ENCODE peak calls at places on chromosome 19, in seven cellular contexts. One of them, this sample, is unnamed.
A peak's percentile ranks its signal among the peaks of the same experiment; 100 is the strongest.

GRCh38 chr19:5953680-5954213 is 24.2 kb downstream of the RANBP3 start:
- DNase-seq in ELR: no peak
- DNase-seq in left lung: no peak
- DNase-seq in cardiac fibroblast: no peak
- DNase-seq in GM12864: no peak
- DNase-seq in tibial artery: no peak
- DNase-seq in activated T-helper 1 cell treated with Interleukin-2 at 50 U/mL for 16 hours: peak; percentile 12
- DNase-seq in this sample: no peak

GRCh38 chr19:13585512-13585911 is 79.2 kb upstream of the CACNA1A start:
- DNase-seq in cardiac fibroblast: no peak
- DNase-seq in left lung: no peak
- DNase-seq in activated T-helper 1 cell treated with Interleukin-2 at 50 U/mL for 16 hours: no peak
- DNase-seq in tibial artery: no peak
- DNase-seq in ELR: no peak
- DNase-seq in GM12864: no peak
- DNase-seq in this sample: no peak

GRCh38 chr19:46112527-46112926 is 12.0 kb downstream of the IGFL3 start:
- DNase-seq in tibial artery: no peak
- DNase-seq in left lung: no peak
- DNase-seq in activated T-helper 1 cell treated with Interleukin-2 at 50 U/mL for 16 hours: no peak
- DNase-seq in cardiac fibroblast: no peak
- DNase-seq in GM12864: no peak
- DNase-seq in ELR: no peak
- DNase-seq in this sample: no peak

GRCh38 chr19:45564131-45564780 is 20.3 kb downstream of the OPA3 start:
- DNase-seq in cardiac fibroblast: no peak
- DNase-seq in GM12864: no peak
- DNase-seq in activated T-helper 1 cell treated with Interleukin-2 at 50 U/mL for 16 hours: no peak
- DNase-seq in tibial artery: no peak
- DNase-seq in ELR: no peak
- DNase-seq in left lung: no peak
- DNase-seq in this sample: peak; percentile 75

GRCh38 chr19:4969772-4970531 is 1.0 kb downstream of the KDM4B start:
- DNase-seq in ELR: peak; percentile 55
- DNase-seq in GM12864: peak; percentile 38
- DNase-seq in cardiac fibroblast: peak; percentile 36
- DNase-seq in left lung: no peak
- DNase-seq in activated T-helper 1 cell treated with Interleukin-2 at 50 U/mL for 16 hours: no peak
- DNase-seq in tibial artery: no peak
- DNase-seq in this sample: no peak

GRCh38 chr19:56671613-56671994 is at the start of gene ZNF835:
- DNase-seq in left lung: peak; percentile 95
- DNase-seq in ELR: no peak
- DNase-seq in tibial artery: peak; percentile 88
- DNase-seq in activated T-helper 1 cell treated with Interleukin-2 at 50 U/mL for 16 hours: peak; percentile 63
- DNase-seq in cardiac fibroblast: peak; percentile 58
- DNase-seq in GM12864: no peak
- DNase-seq in this sample: no peak

GRCh38 chr19:3710265-3710812 is 2.2 kb downstream of the TJP3 start:
- DNase-seq in left lung: peak; percentile 94
- DNase-seq in ELR: no peak
- DNase-seq in GM12864: no peak
- DNase-seq in cardiac fibroblast: peak; percentile 67
- DNase-seq in activated T-helper 1 cell treated with Interleukin-2 at 50 U/mL for 16 hours: no peak
- DNase-seq in tibial artery: peak; percentile 75
- DNase-seq in this sample: no peak

GRCh38 chr19:53991224-53992113 is at the start of gene CACNG6:
- DNase-seq in GM12864: no peak
- DNase-seq in tibial artery: no peak
- DNase-seq in ELR: peak; percentile 47
- DNase-seq in cardiac fibroblast: peak; percentile 61
- DNase-seq in left lung: no peak
- DNase-seq in activated T-helper 1 cell treated with Interleukin-2 at 50 U/mL for 16 hours: no peak
- DNase-seq in this sample: no peak

GRCh38 chr19:54418030-54418929 is 3.0 kb downstream of the TTYH1 start:
- DNase-seq in GM12864: no peak
- DNase-seq in cardiac fibroblast: peak; percentile 49
- DNase-seq in activated T-helper 1 cell treated with Interleukin-2 at 50 U/mL for 16 hours: no peak
- DNase-seq in ELR: peak; percentile 16
- DNase-seq in tibial artery: no peak
- DNase-seq in left lung: no peak
- DNase-seq in this sample: no peak

GRCh38 chr19:19459707-19460251 is 54.3 kb downstream of the GATAD2A start:
- DNase-seq in ELR: peak; percentile 89
- DNase-seq in left lung: peak; percentile 58
- DNase-seq in cardiac fibroblast: peak; percentile 56
- DNase-seq in tibial artery: peak; percentile 61
- DNase-seq in GM12864: no peak
- DNase-seq in activated T-helper 1 cell treated with Interleukin-2 at 50 U/mL for 16 hours: peak; percentile 55
- DNase-seq in this sample: peak; percentile 86

GRCh38 chr19:46211201-46211881 is 18.2 kb upstream of the IGFL1 start:
- DNase-seq in left lung: peak; percentile 48
- DNase-seq in ELR: no peak
- DNase-seq in GM12864: no peak
- DNase-seq in cardiac fibroblast: peak; percentile 73
- DNase-seq in tibial artery: no peak
- DNase-seq in activated T-helper 1 cell treated with Interleukin-2 at 50 U/mL for 16 hours: no peak
- DNase-seq in this sample: no peak

GRCh38 chr19:6187374-6187773 is 51.9 kb downstream of the ACSBG2 start:
- DNase-seq in left lung: no peak
- DNase-seq in GM12864: no peak
- DNase-seq in cardiac fibroblast: no peak
- DNase-seq in activated T-helper 1 cell treated with Interleukin-2 at 50 U/mL for 16 hours: no peak
- DNase-seq in tibial artery: no peak
- DNase-seq in ELR: no peak
- DNase-seq in this sample: no peak

GRCh38 chr19:48963371-48964204 is 1.5 kb upstream of the FTL start:
- DNase-seq in tibial artery: peak; percentile 82
- DNase-seq in ELR: peak; percentile 86
- DNase-seq in left lung: peak; percentile 88
- DNase-seq in cardiac fibroblast: peak; percentile 79
- DNase-seq in GM12864: no peak
- DNase-seq in activated T-helper 1 cell treated with Interleukin-2 at 50 U/mL for 16 hours: peak; percentile 23
- DNase-seq in this sample: no peak

GRCh38 chr19:51158474-51159129 is 16.5 kb downstream of the SIGLEC7 start:
- DNase-seq in activated T-helper 1 cell treated with Interleukin-2 at 50 U/mL for 16 hours: peak; percentile 47
- DNase-seq in left lung: peak; percentile 66
- DNase-seq in tibial artery: peak; percentile 42
- DNase-seq in ELR: peak; percentile 51
- DNase-seq in cardiac fibroblast: peak; percentile 32
- DNase-seq in GM12864: no peak
- DNase-seq in this sample: peak; percentile 59